ENCODE peak calls at places on chromosomes 6 and 20, in nine cellular contexts. J is fibroblast of lung; D is GM23248; P is colonic mucosa; Z is HCT116; Q is stomach; S is endothelial cell of umbilical vein; C is CD8-positive, alpha-beta memory T cell; I is ovary. R is an unnamed sample. For H3K4me1 and H3K36me3, the result is how much of the 10 kb centered on the place peaks cover.

GRCh38 chr6:54907316-54907715 is 60.7 kb downstream of the FAM83B start:
- DNase-seq in J (peak), D (no peak), P (no peak), Z (no peak), Q (no peak), S (no peak), C (no peak), I (no peak), R (no peak)

GRCh38 chr20:45946149-45946970 is 11.9 kb downstream of the PCIF1 start:
- DNase-seq in J (peak), D (peak), P (peak), Z (no peak), Q (peak), S (no peak), C (peak), I (peak), R (no peak)

GRCh38 chr20:53622247-53623114 is 28.8 kb upstream of the ZNF217 start:
- DNase-seq in J (peak), D (no peak), P (no peak), Z (no peak), Q (peak), S (no peak), C (no peak), I (peak), R (no peak)

GRCh38 chr20:61909028-61909427 is 156.7 kb downstream of the TAF4 start:
- DNase-seq in J (no peak), D (no peak), P (no peak), Z (no peak), Q (no peak), S (no peak), C (no peak), I (no peak), R (no peak)

GRCh38 chr6:12024715-12025434 is 12.8 kb downstream of the HIVEP1 start:
- DNase-seq in J (peak), D (peak), P (no peak), Z (no peak), Q (no peak), S (no peak), C (no peak), I (no peak), R (no peak)

GRCh38 chr20:43868091-43868490 is 46.6 kb upstream of the TOX2 start:
- DNase-seq in J (no peak), D (no peak), P (no peak), Z (no peak), Q (no peak), S (no peak), C (no peak), I (no peak), R (no peak)

GRCh38 chr6:56866917-56867522 is 87.9 kb upstream of the BEND6 start:
- DNase-seq in J (peak), D (peak), P (no peak), Z (no peak), Q (no peak), S (peak), C (no peak), I (no peak), R (no peak)

GRCh38 chr6:112223070-112223861 is 31.1 kb downstream of the LAMA4 start:
- DNase-seq in J (peak), D (peak), P (no peak), Z (no peak), Q (no peak), S (no peak), C (no peak), I (no peak), R (no peak)

GRCh38 chr6:119037941-119038623 is 40.4 kb downstream of the FAM184A start:
- DNase-seq in J (no peak), D (no peak), P (no peak), Z (no peak), Q (no peak), S (no peak), C (no peak), I (no peak), R (no peak)

GRCh38 chr6:99614430-99615161 is 8.0 kb downstream of the PRDM13 start:
- DNase-seq in J (no peak), D (peak), P (no peak), Z (no peak), Q (no peak), S (no peak), C (no peak), I (no peak), R (no peak)

GRCh38 chr6:155066371-155066770 is 71.3 kb downstream of the TIAM2 start:
- DNase-seq in J (peak), D (peak), P (no peak), Z (no peak), Q (no peak), S (peak), C (no peak), I (no peak), R (no peak)

GRCh38 chr20:36098364-36098763 is 56.2 kb upstream of the EPB41L1 start:
- DNase-seq in J (peak), D (peak), P (peak), Z (no peak), Q (peak), S (peak), C (no peak), I (no peak), R (no peak)

DNA sequence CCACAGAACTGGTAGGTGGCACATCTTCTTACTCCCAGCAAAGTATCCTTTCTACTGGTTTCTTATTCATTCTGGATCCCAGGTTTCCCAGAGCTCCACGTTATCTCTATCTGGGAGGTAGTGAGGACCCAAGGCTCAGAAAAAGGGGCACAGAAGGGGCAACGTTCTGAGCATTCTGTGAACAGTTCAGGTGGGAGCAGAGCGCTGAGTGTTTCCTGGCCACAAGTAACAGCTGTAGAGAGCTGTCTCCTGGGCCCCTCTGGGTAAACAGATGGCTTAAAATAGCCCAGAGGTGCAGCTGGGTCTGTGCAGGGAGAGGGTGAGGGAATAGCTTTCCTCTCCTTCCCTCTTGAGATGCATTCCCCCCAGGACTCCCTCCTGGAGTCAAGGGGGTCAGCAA is 2.1 kb downstream of the APOBEC2 start:
- DNase-seq in J (no peak), D (no peak), P (no peak), Z (no peak), Q (no peak), S (no peak), C (no peak), I (no peak), R (peak)
- H3K4me1 ChIP-seq in J (under half), D (under half), P (under half), Z (under half), Q (under half), S (under half), C (under half), I (under half), R (under half)

DNA sequence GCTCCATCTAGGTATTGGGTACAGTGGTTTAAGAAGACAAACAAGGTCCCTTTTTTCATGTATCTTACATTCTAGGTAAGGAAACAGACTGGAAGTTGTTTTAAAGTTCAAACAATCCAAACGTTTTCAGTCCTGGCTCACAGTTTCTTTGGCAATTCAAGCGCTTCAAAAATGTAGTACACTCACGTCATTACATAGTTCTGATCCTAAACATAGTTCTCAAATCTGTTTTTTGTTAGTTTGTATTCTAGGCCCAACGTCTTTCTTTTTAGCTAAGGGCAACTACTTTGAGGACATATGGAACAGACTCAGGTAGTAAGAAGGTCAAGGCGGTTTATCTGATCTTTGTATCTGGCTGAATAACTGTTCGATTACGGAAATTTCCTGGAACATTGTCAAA is 36.9 kb upstream of the PLCB4 start:
- DNase-seq in J (peak), D (no peak), P (no peak), Z (no peak), Q (no peak), S (no peak), C (no peak), I (no peak), R (no peak)
- H3K27ac ChIP-seq in J (peak), D (no peak), P (no peak), Z (no peak), Q (no peak), S (no peak), C (no peak), I (no peak), R (no peak)

DNA sequence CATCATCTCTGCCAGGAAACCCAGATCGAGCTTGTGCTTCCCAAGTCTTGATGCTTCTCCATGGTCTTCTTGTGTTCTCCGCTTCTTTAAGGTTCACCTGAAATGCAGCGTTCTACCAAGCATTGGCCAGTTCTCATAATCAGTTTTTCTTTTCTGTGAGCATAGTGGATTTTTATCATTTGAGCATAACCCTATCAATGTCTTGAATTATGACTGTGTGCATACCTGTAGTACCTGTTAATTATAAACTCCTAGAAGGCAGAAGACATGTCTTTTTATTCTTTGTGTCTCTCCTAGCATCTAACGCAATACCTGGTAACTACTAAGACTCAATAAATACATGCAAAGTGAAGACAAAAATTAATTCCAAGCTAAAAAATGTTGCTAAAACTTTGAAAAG is 804.5 kb upstream of the FLRT3 start:
- DNase-seq in J (no peak), D (no peak), P (no peak), Z (no peak), Q (no peak), S (no peak), C (no peak), I (no peak), R (no peak)
- H3K36me3 ChIP-seq in J (under half), D (under half), P (under half), Z (under half), Q (under half), S (under half), C (under half), I (under half), R (under half)

GRCh38 chr6:16901777-16902176 is 140.5 kb upstream of the ATXN1 start:
- DNase-seq in J (peak), D (peak), P (peak), Z (no peak), Q (peak), S (peak), C (no peak), I (no peak), R (peak)

GRCh38 chr6:16903470-16903869 is 142.2 kb upstream of the ATXN1 start:
- DNase-seq in J (peak), D (peak), P (no peak), Z (no peak), Q (no peak), S (no peak), C (no peak), I (no peak), R (no peak)

GRCh38 chr6:16904957-16905356 is 143.7 kb upstream of the ATXN1 start:
- DNase-seq in J (no peak), D (no peak), P (no peak), Z (no peak), Q (no peak), S (no peak), C (no peak), I (no peak), R (no peak)

GRCh38 chr6:16898640-16899428 is 137.6 kb upstream of the ATXN1 start:
- DNase-seq in J (no peak), D (no peak), P (no peak), Z (no peak), Q (no peak), S (no peak), C (no peak), I (no peak), R (no peak)

GRCh38 chr6:16902520-16902919 is 141.3 kb upstream of the ATXN1 start:
- DNase-seq in J (no peak), D (no peak), P (no peak), Z (no peak), Q (no peak), S (no peak), C (no peak), I (no peak), R (no peak)
- H3K4me1 ChIP-seq in J (under half), D (under half), P (under half), Z (under half), Q (under half), S (under half), C (under half), I (under half), R (under half)